ENCODE peak calls at places on chromosomes 13 and 19, in six cellular contexts. V is activated CD8-positive, alpha-beta memory T cell treated with anti-CD3 and anti-CD28 coated beads for 48 hours; S is RCC 7860; L is fibroblast of the conjunctiva; D is GM04503; W is stimulated activated CD4-positive, alpha-beta T cell treated with anti-CD3 and anti-CD28 coated beads, Interleukin-4, amount 100 ng/mL, for 24 hours. T is an unnamed sample.
A peak's percentile ranks its signal among the peaks of the same experiment; 100 is the strongest.

GRCh38 chr19:12676384-12676792 is 5.3 kb downstream of the DHPS start:
- DNase-seq in L (peak; percentile 47), V (peak; percentile 95), W (peak; percentile 92), S (peak; percentile 59), D (no peak), T (peak; percentile 93)

GRCh38 chr13:95192998-95193397 is 108.3 kb downstream of the ABCC4 start:
- DNase-seq in V (no peak), D (no peak), L (no peak), W (no peak), S (no peak), T (no peak)

GRCh38 chr19:53101518-53101917 is 1.7 kb downstream of the ZNF160 start:
- DNase-seq in W (no peak), D (no peak), V (no peak), L (no peak), S (no peak), T (no peak)

GRCh38 chr19:31099470-31100190 is 249.6 kb downstream of the TSHZ3 start:
- DNase-seq in S (no peak), L (peak; percentile 16), W (no peak), V (no peak), D (no peak), T (no peak)

GRCh38 chr19:16367269-16367683 is 42.6 kb downstream of the KLF2 start:
- DNase-seq in V (no peak), D (no peak), S (no peak), L (no peak), W (peak; percentile 55), T (no peak)

GRCh38 chr19:3253270-3253669 is 28.8 kb downstream of the CELF5 start:
- DNase-seq in W (no peak), L (no peak), V (no peak), S (no peak), D (no peak), T (no peak)

GRCh38 chr13:107124129-107124718 is 556.3 kb upstream of the ARGLU1 start:
- DNase-seq in V (no peak), S (peak; percentile 13), L (no peak), W (no peak), D (no peak), T (no peak)

GRCh38 chr19:46862504-46862835 is 1.7 kb downstream of the ARHGAP35 start:
- DNase-seq in L (no peak), S (no peak), D (no peak), V (no peak), W (no peak), T (no peak)

GRCh38 chr19:17352608-17353280 is 15.4 kb downstream of the GTPBP3 start:
- DNase-seq in S (no peak), V (no peak), D (no peak), W (no peak), L (no peak), T (no peak)

GRCh38 chr19:7120499-7120898 is 51.0 kb downstream of the ZNF557 start:
- DNase-seq in D (no peak), L (no peak), V (no peak), S (no peak), W (no peak), T (no peak)

GRCh38 chr13:35926859-35927530 is 204.2 kb downstream of the DCLK1 start:
- DNase-seq in W (no peak), D (peak; percentile 29), L (no peak), V (no peak), S (no peak), T (no peak)

GRCh38 chr19:2624537-2625091 is 77.9 kb downstream of the GNG7 start:
- DNase-seq in V (no peak), D (no peak), S (peak; percentile 83), L (no peak), W (no peak), T (no peak)

GRCh38 chr13:26051231-26052135 is at the start of gene SHISA2:
- DNase-seq in D (no peak), S (peak; percentile 25), V (peak; percentile 23), L (peak; percentile 6), W (peak; percentile 14), T (no peak)

GRCh38 chr13:52012512-52012836 is 276 bp downstream of the ALG11 start:
- DNase-seq in V (no peak), D (no peak), W (no peak), S (no peak), L (no peak), T (no peak)

GRCh38 chr19:34317311-34317927 is 47.6 kb upstream of the GPI start:
- DNase-seq in W (peak; percentile 4), V (no peak), S (peak; percentile 17), D (no peak), L (no peak), T (no peak)

GRCh38 chr13:21034602-21035190 is 26.7 kb downstream of the LATS2 start:
- DNase-seq in W (no peak), L (no peak), D (no peak), V (no peak), S (peak; percentile 49), T (no peak)

GRCh38 chr19:15439078-15439799 is 10.5 kb downstream of the WIZ start:
- DNase-seq in W (no peak), D (no peak), L (no peak), V (no peak), S (no peak), T (no peak)

GRCh38 chr19:1446713-1447564 is 3.0 kb upstream of the APC2 start:
- DNase-seq in D (no peak), L (no peak), W (no peak), S (no peak), V (no peak), T (no peak)

GRCh38 chr13:75072368-75072767 is 409.6 kb downstream of the TBC1D4 start:
- DNase-seq in D (no peak), V (no peak), W (no peak), S (no peak), L (no peak), T (no peak)

GRCh38 chr13:89061821-89062220 is 1390.7 kb downstream of the SLITRK5 start:
- DNase-seq in L (no peak), S (no peak), D (no peak), V (no peak), W (no peak), T (no peak)

T was measured in type B pancreatic cell.